ENCODE peak calls at places on chromosomes 11 and 22, in seven cellular contexts. One of them, this sample, is unnamed.

GRCh38 chr11:70489276-70489675 is 90.9 kb downstream of the CTTN start:
- DNase-seq in T-helper 9 cell: no peak
- DNase-seq in aorta: peak
- DNase-seq in A172: no peak
- DNase-seq in cerebellum: no peak
- DNase-seq in hippocampal formation: no peak
- DNase-seq in M059J: no peak
- DNase-seq in this sample: no peak

GRCh38 chr11:46099973-46100335 is 21.3 kb downstream of the PHF21A start:
- DNase-seq in T-helper 9 cell: no peak
- DNase-seq in aorta: no peak
- DNase-seq in A172: no peak
- DNase-seq in cerebellum: no peak
- DNase-seq in hippocampal formation: no peak
- DNase-seq in M059J: peak
- DNase-seq in this sample: no peak

GRCh38 chr11:70647188-70648166 is 249.1 kb downstream of the CTTN start:
- DNase-seq in T-helper 9 cell: no peak
- DNase-seq in aorta: no peak
- DNase-seq in A172: no peak
- DNase-seq in cerebellum: no peak
- DNase-seq in hippocampal formation: no peak
- DNase-seq in M059J: no peak
- DNase-seq in this sample: no peak

GRCh38 chr11:34343153-34343552 is 14.7 kb downstream of the ABTB2 start:
- DNase-seq in T-helper 9 cell: no peak
- DNase-seq in aorta: no peak
- DNase-seq in A172: peak
- DNase-seq in cerebellum: no peak
- DNase-seq in hippocampal formation: no peak
- DNase-seq in M059J: peak
- DNase-seq in this sample: no peak

GRCh38 chr11:135002236-135002635 is 590.2 kb upstream of the B3GAT1 start:
- DNase-seq in T-helper 9 cell: no peak
- DNase-seq in aorta: no peak
- DNase-seq in A172: no peak
- DNase-seq in cerebellum: no peak
- DNase-seq in hippocampal formation: no peak
- DNase-seq in M059J: no peak
- DNase-seq in this sample: no peak

GRCh38 chr11:12449961-12450715 is 72.8 kb downstream of the PARVA start:
- DNase-seq in T-helper 9 cell: no peak
- DNase-seq in aorta: no peak
- DNase-seq in A172: peak
- DNase-seq in cerebellum: no peak
- DNase-seq in hippocampal formation: no peak
- DNase-seq in M059J: peak
- DNase-seq in this sample: no peak

GRCh38 chr11:6968816-6969215 is 42.6 kb downstream of the ZNF215 start:
- DNase-seq in T-helper 9 cell: no peak
- DNase-seq in aorta: no peak
- DNase-seq in A172: no peak
- DNase-seq in cerebellum: no peak
- DNase-seq in hippocampal formation: no peak
- DNase-seq in M059J: peak
- DNase-seq in this sample: no peak

GRCh38 chr11:61071208-61071681 is 31.0 kb upstream of the CD5 start:
- DNase-seq in T-helper 9 cell: peak
- DNase-seq in aorta: no peak
- DNase-seq in A172: no peak
- DNase-seq in cerebellum: no peak
- DNase-seq in hippocampal formation: no peak
- DNase-seq in M059J: no peak
- DNase-seq in this sample: no peak

GRCh38 chr22:31829505-31829904 is 75.7 kb downstream of the DEPDC5 start:
- DNase-seq in T-helper 9 cell: no peak
- DNase-seq in aorta: no peak
- DNase-seq in A172: peak
- DNase-seq in cerebellum: no peak
- DNase-seq in hippocampal formation: no peak
- DNase-seq in M059J: peak
- DNase-seq in this sample: no peak

GRCh38 chr22:21568207-21569075 is 927 bp downstream of the UBE2L3 start:
- DNase-seq in T-helper 9 cell: peak
- DNase-seq in aorta: peak
- DNase-seq in A172: no peak
- DNase-seq in cerebellum: no peak
- DNase-seq in hippocampal formation: no peak
- DNase-seq in M059J: peak
- DNase-seq in this sample: peak

GRCh38 chr11:69295995-69296889 is 2.3 kb downstream of the MYEOV start:
- DNase-seq in T-helper 9 cell: no peak
- DNase-seq in aorta: peak
- DNase-seq in A172: no peak
- DNase-seq in cerebellum: no peak
- DNase-seq in hippocampal formation: no peak
- DNase-seq in M059J: peak
- DNase-seq in this sample: no peak